ENCODE peak calls at places on chromosomes 4 and X, in four cellular contexts. H, E, D and T are unnamed samples.

GRCh38 chr4:3073158-3074077 is 920 bp downstream of the HTT-AS start:
- DNase-seq in D (no peak), H (no peak), E (no peak), T (peak)

GRCh38 chr4:168736831-168737230 is 240.0 kb downstream of the PALLD start:
- DNase-seq in H (no peak), D (no peak), E (no peak), T (no peak)

GRCh38 chrX:45718676-45719075 is 518.0 kb upstream of the DIPK2B start:
- DNase-seq in E (no peak), D (no peak), H (no peak), T (no peak)

GRCh38 chrX:132292753-132293152 is 73.5 kb upstream of the RAP2C start:
- DNase-seq in H (peak), E (peak), D (peak), T (peak)

GRCh38 chr4:47686294-47686872 is 151.5 kb downstream of the CORIN start:
- DNase-seq in E (peak), D (peak), H (peak), T (peak)

GRCh38 chr4:6192245-6192644 is 8.1 kb downstream of the JAKMIP1 start:
- DNase-seq in E (no peak), D (no peak), H (peak), T (no peak)

GRCh38 chrX:150517303-150517896 is 51.0 kb upstream of the MTM1 start:
- DNase-seq in H (no peak), E (no peak), D (no peak), T (no peak)

GRCh38 chr4:76665139-76665538 is 230.1 kb downstream of the SHROOM3 start:
- DNase-seq in D (no peak), E (no peak), H (no peak), T (no peak)

GRCh38 chr4:5165419-5166369 is 114.4 kb downstream of the STK32B start:
- DNase-seq in E (no peak), D (no peak), H (no peak), T (no peak)

GRCh38 chr4:155616112-155616511 is 50.5 kb upstream of the GUCY1A1 start:
- DNase-seq in D (no peak), H (no peak), E (no peak), T (no peak)

GRCh38 chr4:80611366-80611765 is 275.8 kb downstream of the CFAP299 start:
- DNase-seq in H (no peak), D (peak), E (no peak), T (no peak)

GRCh38 chr4:108953941-108954340 is 191.1 kb upstream of the ETNPPL start:
- DNase-seq in E (no peak), H (no peak), D (no peak), T (no peak)

GRCh38 chrX:40245411-40246140 is 147.8 kb upstream of the BCOR start:
- DNase-seq in H (no peak), E (no peak), D (no peak), T (no peak)

GRCh38 chrX:106932492-106932923 is 12.3 kb downstream of the CLDN2 start:
- DNase-seq in E (no peak), D (no peak), H (no peak), T (no peak)

GRCh38 chrX:10619311-10620015 is 922 bp downstream of the MID1 start:
- DNase-seq in D (no peak), E (no peak), H (no peak), T (no peak)

GRCh38 chr4:130747842-130748241 is 1651.9 kb downstream of the C4orf33 start:
- DNase-seq in D (no peak), E (no peak), H (no peak), T (no peak)

GRCh38 chrX:17405225-17405969 is 30.4 kb downstream of the NHS start:
- DNase-seq in H (no peak), E (no peak), D (no peak), T (no peak)

GRCh38 chr4:102579794-102580462 is 78.8 kb downstream of the NFKB1 start:
- DNase-seq in D (no peak), E (no peak), H (no peak), T (no peak)

GRCh38 chrX:153438522-153438921 is 7.3 kb downstream of the TREX2 start:
- DNase-seq in E (no peak), H (no peak), D (no peak), T (no peak)

GRCh38 chr4:102663073-102663472 is 97.7 kb downstream of the MANBA start:
- DNase-seq in D (no peak), E (no peak), H (no peak), T (no peak)

GRCh38 chrX:130013661-130014060 is 31.2 kb downstream of the BCORL1 start:
- DNase-seq in D (no peak), H (no peak), E (no peak), T (no peak)

GRCh38 chr4:3239998-3240920 is 8.7 kb upstream of the MSANTD1 start:
- DNase-seq in H (no peak), E (no peak), D (no peak), T (no peak)

GRCh38 chr4:148443550-148444295 is 1.5 kb upstream of the NR3C2 start:
- DNase-seq in E (peak), D (no peak), H (no peak), T (no peak)

GRCh38 chr4:150237110-150237852 is 159.0 kb downstream of the DCLK2 start:
- DNase-seq in D (no peak), E (no peak), H (no peak), T (no peak)

GRCh38 chr4:128228021-128228571 is 59.5 kb downstream of the PGRMC2 start:
- DNase-seq in E (no peak), H (no peak), D (no peak), T (no peak)

GRCh38 chr4:163590609-163591264 is 96.2 kb downstream of the TMA16 start:
- DNase-seq in E (no peak), D (no peak), H (no peak), T (no peak)

GRCh38 chr4:163592207-163592606 is 97.7 kb downstream of the TMA16 start:
- DNase-seq in D (no peak), E (no peak), H (no peak), T (no peak)

GRCh38 chr4:163587867-163588266 is 93.4 kb downstream of the TMA16 start:
- DNase-seq in E (no peak), D (peak), H (peak), T (no peak)

GRCh38 chr4:163590103-163590502 is 95.6 kb downstream of the TMA16 start:
- DNase-seq in D (no peak), H (no peak), E (no peak), T (no peak)

DNA sequence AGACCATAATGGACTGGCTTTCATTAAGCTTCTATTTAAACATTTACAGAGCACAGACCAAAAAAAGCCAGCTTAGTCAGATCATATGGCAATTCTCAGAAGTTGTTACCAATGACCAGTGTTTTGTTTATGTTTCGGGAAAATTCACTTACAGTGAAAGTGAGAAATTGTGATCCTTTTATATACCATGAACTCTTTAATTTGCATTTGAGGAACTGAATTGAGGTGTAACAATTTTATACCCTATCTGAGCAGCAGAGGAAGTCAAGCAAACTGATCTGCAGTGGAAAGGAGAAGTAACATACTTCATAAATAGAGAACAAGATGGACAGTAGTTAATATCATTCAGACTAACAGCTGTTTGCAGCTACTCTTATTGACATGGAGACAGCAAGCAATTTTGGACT is 97.1 kb downstream of the TMA16 start:
- DNase-seq in H (no peak), E (no peak), D (peak), T (no peak)
- TF ChIP-seq SPI1 in H (no peak), E (peak), D (peak), T (peak)

GRCh38 chr4:37439809-37440518 is 195.4 kb downstream of the NWD2 start:
- DNase-seq in E (no peak), H (no peak), D (no peak), T (no peak)
- TF ChIP-seq SPI1 in E (no peak), H (no peak), D (no peak), T (no peak)

GRCh38 chrX:137424679-137425078 is 141.2 kb upstream of the ZIC3 start:
- DNase-seq in D (no peak), H (no peak), E (no peak), T (no peak)
- TF ChIP-seq SPI1 in D (no peak), H (no peak), E (no peak), T (no peak)

DNA sequence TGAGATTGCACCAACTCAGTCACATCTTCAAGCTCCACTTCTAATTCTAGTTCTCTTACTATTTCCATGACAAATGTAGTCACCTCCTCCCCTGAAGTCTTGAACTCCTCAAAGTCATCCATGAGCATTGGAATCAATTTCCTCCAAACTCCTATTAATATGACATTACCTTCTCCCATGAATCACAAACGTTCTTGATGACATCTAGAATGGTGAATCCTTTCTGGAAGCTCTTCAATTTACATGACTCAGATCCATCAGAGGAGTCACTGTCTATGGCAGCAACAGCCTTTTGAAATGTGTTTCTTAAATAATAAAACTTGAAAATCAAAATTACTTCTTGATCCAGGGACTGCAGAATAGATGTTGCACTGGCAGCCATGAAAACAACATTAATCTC is 34.5 kb downstream of the GALNTL6 start:
- DNase-seq in E (no peak), D (no peak), H (no peak), T (no peak)
- TF ChIP-seq SPI1 in E (no peak), D (no peak), H (no peak), T (no peak)

GRCh38 chr4:86497131-86497530 is 97.0 kb upstream of the PTPN13 start:
- DNase-seq in D (peak), H (no peak), E (no peak), T (no peak)

GRCh38 chr4:86500527-86500926 is 93.6 kb upstream of the PTPN13 start:
- DNase-seq in H (no peak), E (no peak), D (no peak), T (no peak)

GRCh38 chr4:86496094-86497060 is 97.7 kb upstream of the PTPN13 start:
- DNase-seq in D (no peak), E (peak), H (peak), T (peak)

GRCh38 chr4:86497980-86498379 is 96.1 kb upstream of the PTPN13 start:
- DNase-seq in H (no peak), D (no peak), E (no peak), T (no peak)

GRCh38 chr4:86498560-86499166 is 95.5 kb upstream of the PTPN13 start:
- DNase-seq in E (no peak), D (no peak), H (peak), T (peak)
- TF ChIP-seq SPI1 in E (no peak), D (no peak), H (no peak), T (no peak)

GRCh38 chr4:182215171-182215570 is 28.0 kb upstream of the TENM3 start:
- DNase-seq in D (no peak), E (no peak), H (no peak), T (no peak)

GRCh38 chr4:182212211-182212761 is 30.9 kb upstream of the TENM3 start:
- DNase-seq in E (no peak), H (no peak), D (no peak), T (no peak)

GRCh38 chr4:182216005-182216404 is 27.2 kb upstream of the TENM3 start:
- DNase-seq in D (no peak), E (no peak), H (no peak), T (no peak)

GRCh38 chr4:182208651-182209050 is 34.6 kb upstream of the TENM3 start:
- DNase-seq in H (no peak), D (no peak), E (no peak), T (no peak)

DNA sequence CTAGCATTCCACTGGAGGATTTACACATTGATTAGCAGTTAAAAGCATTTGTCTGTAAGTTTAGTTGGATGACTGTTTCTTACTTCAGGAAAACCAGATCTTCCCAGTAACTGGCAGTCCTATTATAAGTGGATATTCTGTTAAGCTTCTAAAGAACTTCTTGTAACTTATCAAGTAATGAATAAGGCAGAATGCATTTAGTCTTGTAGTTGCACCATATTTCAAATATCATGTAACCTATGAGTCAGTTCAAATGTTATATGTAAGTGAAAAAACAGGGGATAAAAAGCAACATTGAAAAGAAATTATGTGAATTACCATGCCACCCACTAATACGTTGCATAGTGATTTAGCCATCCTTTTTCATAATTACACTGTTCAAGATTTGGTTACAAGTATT is 30.2 kb upstream of the TENM3 start:
- DNase-seq in D (no peak), E (no peak), H (no peak), T (no peak)
- TF ChIP-seq SPI1 in D (no peak), E (no peak), H (no peak), T (no peak)